ENCODE peak calls at places on chromosomes 6 and 20, in four cellular contexts. One of them, this sample, is unnamed.

GRCh38 chr6:164097557-164098398 is 683.3 kb downstream of the QKI start:
- DNase-seq in nucleus accumbens: no peak
- DNase-seq in amniotic epithelial cell: no peak
- DNase-seq in ELR: peak; percentile 69
- DNase-seq in this sample: peak; percentile 62

GRCh38 chr20:1964659-1965405 is 29.0 kb downstream of the PDYN start:
- DNase-seq in nucleus accumbens: no peak
- DNase-seq in amniotic epithelial cell: no peak
- DNase-seq in ELR: peak; percentile 12
- DNase-seq in this sample: no peak

GRCh38 chr6:138086573-138087196 is 20.5 kb downstream of the PERP start:
- DNase-seq in nucleus accumbens: no peak
- DNase-seq in amniotic epithelial cell: peak; percentile 44
- DNase-seq in ELR: peak; percentile 65
- DNase-seq in this sample: no peak

GRCh38 chr20:5039255-5039657 is 37.9 kb upstream of the SLC23A2 start:
- DNase-seq in nucleus accumbens: no peak
- DNase-seq in amniotic epithelial cell: no peak
- DNase-seq in ELR: no peak
- DNase-seq in this sample: no peak

GRCh38 chr6:25641940-25642666 is 9.9 kb upstream of the SCGN start:
- DNase-seq in nucleus accumbens: no peak
- DNase-seq in amniotic epithelial cell: no peak
- DNase-seq in ELR: no peak
- DNase-seq in this sample: no peak

GRCh38 chr6:30112402-30113376 is at the start of gene TRIM31:
- DNase-seq in nucleus accumbens: no peak
- DNase-seq in amniotic epithelial cell: no peak
- DNase-seq in ELR: no peak
- DNase-seq in this sample: no peak

GRCh38 chr20:56414842-56415765 is 3.0 kb downstream of the CASS4 start:
- DNase-seq in nucleus accumbens: no peak
- DNase-seq in amniotic epithelial cell: peak; percentile 79
- DNase-seq in ELR: peak; percentile 79
- DNase-seq in this sample: no peak

GRCh38 chr6:150719861-150720260 is 120.2 kb downstream of the PLEKHG1 start:
- DNase-seq in nucleus accumbens: no peak
- DNase-seq in amniotic epithelial cell: no peak
- DNase-seq in ELR: no peak
- DNase-seq in this sample: no peak

GRCh38 chr6:32972353-32973143 is 4.2 kb downstream of the BRD2 start:
- DNase-seq in nucleus accumbens: no peak
- DNase-seq in amniotic epithelial cell: no peak
- DNase-seq in ELR: no peak
- DNase-seq in this sample: peak; percentile 85

GRCh38 chr20:17648306-17648646 is 33.8 kb downstream of the RRBP1 start:
- DNase-seq in nucleus accumbens: no peak
- DNase-seq in amniotic epithelial cell: peak; percentile 15
- DNase-seq in ELR: no peak
- DNase-seq in this sample: peak; percentile 80

GRCh38 chr20:58714340-58714922 is 21.8 kb downstream of the NPEPL1 start:
- DNase-seq in nucleus accumbens: no peak
- DNase-seq in amniotic epithelial cell: no peak
- DNase-seq in ELR: no peak
- DNase-seq in this sample: peak; percentile 35

GRCh38 chr20:2329286-2329685 is 33.5 kb downstream of the TGM3 start:
- DNase-seq in nucleus accumbens: no peak
- DNase-seq in amniotic epithelial cell: no peak
- DNase-seq in ELR: no peak
- DNase-seq in this sample: no peak

GRCh38 chr6:68826501-68826900 is 191.4 kb downstream of the ADGRB3 start:
- DNase-seq in nucleus accumbens: no peak
- DNase-seq in amniotic epithelial cell: no peak
- DNase-seq in ELR: no peak
- DNase-seq in this sample: no peak

GRCh38 chr6:13487122-13488014 is at the start of gene GFOD1:
- DNase-seq in nucleus accumbens: peak; percentile 87
- DNase-seq in amniotic epithelial cell: peak; percentile 80
- DNase-seq in ELR: peak; percentile 88
- DNase-seq in this sample: peak; percentile 99

GRCh38 chr20:48864254-48864653 is 36.5 kb upstream of the PREX1 start:
- DNase-seq in nucleus accumbens: no peak
- DNase-seq in amniotic epithelial cell: no peak
- DNase-seq in ELR: no peak
- DNase-seq in this sample: no peak

GRCh38 chr20:59105581-59105980 is 58.0 kb upstream of the ZNF831 start:
- DNase-seq in nucleus accumbens: no peak
- DNase-seq in amniotic epithelial cell: no peak
- DNase-seq in ELR: no peak
- DNase-seq in this sample: no peak